ENCODE peak calls at places on chromosomes 4 and X, in ten cellular contexts. L, Z, G, Y, V, F, M, P, U and T are unnamed samples.

GRCh38 chrX:103730746-103731508 is 20.2 kb downstream of the TMEM31 start:
- DNase-seq in P (no peak), G (no peak), L (no peak), M (peak; percentile 94), Y (peak; percentile 15), F (no peak), Z (peak; percentile 50), V (no peak), U (peak; percentile 2), T (no peak)

GRCh38 chr4:139666735-139667266 is 1.2 kb downstream of the MGST2 start:
- DNase-seq in U (peak; percentile 83), V (peak; percentile 35), L (no peak), Z (no peak), Y (peak; percentile 40), F (no peak), P (no peak), M (peak; percentile 67), G (peak; percentile 48), T (no peak)

GRCh38 chr4:12293906-12294525 is 865.3 kb upstream of the HS3ST1 start:
- DNase-seq in M (no peak), G (no peak), V (no peak), Y (no peak), U (no peak), Z (no peak), F (no peak), L (no peak), P (no peak), T (no peak)

GRCh38 chr4:123579961-123580360 is 183.4 kb downstream of the SPRY1 start:
- DNase-seq in G (no peak), Z (no peak), U (no peak), P (no peak), M (no peak), L (no peak), Y (no peak), F (no peak), V (no peak), T (no peak)

GRCh38 chr4:2064276-2064991 is 5.3 kb downstream of the NAT8L start:
- DNase-seq in U (no peak), F (peak; percentile 24), V (no peak), P (no peak), L (no peak), Y (no peak), M (no peak), Z (no peak), G (peak; percentile 13), T (peak; percentile 59)

GRCh38 chr4:54228563-54229501 is at the start of gene PDGFRA:
- DNase-seq in P (no peak), V (no peak), Y (no peak), Z (no peak), G (peak; percentile 92), L (peak; percentile 87), M (peak; percentile 99), U (peak; percentile 57), F (peak; percentile 89), T (peak; percentile 62)

GRCh38 chrX:117120700-117121099 is 657.9 kb upstream of the CT83 start:
- DNase-seq in F (no peak), V (no peak), Y (no peak), G (no peak), P (no peak), L (no peak), Z (peak; percentile 5), U (no peak), M (no peak), T (no peak)

GRCh38 chr4:77073106-77073858 is 2.5 kb downstream of the CCNI start:
- DNase-seq in G (no peak), F (no peak), U (no peak), Y (no peak), V (no peak), L (no peak), P (no peak), M (peak; percentile 59), Z (no peak), T (no peak)

GRCh38 chrX:108732630-108733321 is 3.6 kb downstream of the IRS4 start:
- DNase-seq in G (peak; percentile 34), L (no peak), V (no peak), U (no peak), M (no peak), F (peak; percentile 19), Z (no peak), Y (no peak), P (no peak), T (peak; percentile 78)

GRCh38 chrX:17547658-17548057 is 172.7 kb downstream of the NHS start:
- DNase-seq in G (peak; percentile 52), L (peak; percentile 47), F (no peak), U (peak; percentile 85), Y (no peak), V (peak; percentile 50), M (peak; percentile 76), Z (peak; percentile 53), P (no peak), T (no peak)

GRCh38 chr4:14178421-14178820 is 550.9 kb upstream of the BOD1L1 start:
- DNase-seq in Y (peak; percentile 70), V (no peak), F (no peak), G (no peak), Z (no peak), P (no peak), M (peak; percentile 63), L (no peak), U (no peak), T (no peak)
- H3K4me3 ChIP-seq in Y (no peak overlapping the region), V (no peak overlapping the region), F (no peak overlapping the region), G (no peak overlapping the region), Z (no peak overlapping the region), P (no peak overlapping the region), M (no peak overlapping the region), L (no peak overlapping the region), U (no peak overlapping the region), T (no peak overlapping the region)

DNA sequence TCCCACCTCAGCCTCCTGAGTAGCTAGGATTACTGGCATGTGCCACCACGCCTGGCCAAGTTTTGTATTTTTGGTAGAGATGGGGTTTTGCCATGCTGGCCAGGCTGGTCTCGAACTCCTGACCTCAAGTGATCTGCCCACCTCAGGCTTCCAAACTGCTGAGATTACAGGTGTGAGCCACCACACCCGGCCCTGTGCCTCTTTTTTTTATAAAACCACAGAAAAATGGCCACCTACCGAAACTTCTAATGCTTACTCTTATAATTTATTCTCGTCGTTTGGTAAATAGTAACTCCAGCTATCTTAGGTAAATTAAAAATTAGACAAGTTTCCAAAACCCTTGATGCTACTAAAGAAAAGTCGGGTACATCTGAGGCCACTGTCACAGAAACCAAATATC is 54.4 kb downstream of the IRF2 start:
- DNase-seq in Y (no peak), L (no peak), G (no peak), P (no peak), U (no peak), V (no peak), M (no peak), F (no peak), Z (no peak), T (no peak)
- H3K36me3 ChIP-seq in Y (peaks cover 34% of the 10 kb centered on the region), L (no peaks in the 10 kb centered on the region), G (no peaks in the 10 kb centered on the region), P (peaks cover 7% of the 10 kb centered on the region), U (peaks cover 13% of the 10 kb centered on the region), V (peaks cover 10% of the 10 kb centered on the region), M (peaks cover 19% of the 10 kb centered on the region), F (peaks cover 29% of the 10 kb centered on the region), Z (peaks cover 25% of the 10 kb centered on the region), T (peaks cover 2% of the 10 kb centered on the region)

GRCh38 chr4:105162123-105162796 is 15.6 kb downstream of the TET2 start:
- DNase-seq in V (no peak), M (no peak), P (no peak), U (no peak), Y (no peak), L (no peak), Z (no peak), F (peak; percentile 28), G (no peak), T (no peak)

GRCh38 chr4:105153749-105154148 is 7.1 kb downstream of the TET2 start:
- DNase-seq in Y (no peak), U (no peak), Z (no peak), G (no peak), V (no peak), M (no peak), F (no peak), P (no peak), L (no peak), T (no peak)

GRCh38 chr4:105155426-105155825 is 8.8 kb downstream of the TET2 start:
- DNase-seq in Z (no peak), F (no peak), M (peak; percentile 36), Y (no peak), G (no peak), P (no peak), L (no peak), U (no peak), V (no peak), T (no peak)

GRCh38 chr4:105154576-105154975 is 7.9 kb downstream of the TET2 start:
- DNase-seq in L (no peak), Z (no peak), M (no peak), P (no peak), V (no peak), F (no peak), U (no peak), G (no peak), Y (no peak), T (no peak)

DNA sequence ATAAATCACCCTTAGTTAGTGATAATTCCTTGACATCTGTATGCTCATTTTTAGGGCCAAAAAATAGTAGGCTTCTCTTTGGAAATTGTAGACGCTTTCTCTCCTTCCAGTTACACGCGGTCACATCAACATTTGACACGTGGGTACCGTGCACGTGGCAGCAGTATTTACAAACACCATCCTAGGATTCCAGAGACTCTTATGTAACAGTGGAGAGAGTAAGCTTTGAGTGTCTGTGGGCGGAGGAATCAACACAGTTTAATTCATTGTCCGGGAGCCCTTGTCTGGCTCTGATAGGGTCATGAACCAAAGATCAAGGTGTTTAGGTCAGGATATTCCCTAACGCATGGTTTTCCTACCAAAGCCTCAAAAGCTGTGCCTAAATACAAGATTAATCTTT is 12.2 kb downstream of the TET2 start:
- DNase-seq in Z (no peak), L (peak; percentile 22), G (peak; percentile 38), M (peak; percentile 42), U (no peak), Y (no peak), P (no peak), V (peak; percentile 60), F (no peak), T (peak; percentile 21)
- H3K27me3 ChIP-seq in Z (no peaks in the 10 kb centered on the region), L (no peaks in the 10 kb centered on the region), G (no peaks in the 10 kb centered on the region), M (peaks cover 22% of the 10 kb centered on the region), U (no peaks in the 10 kb centered on the region), Y (no peaks in the 10 kb centered on the region), P (no peaks in the 10 kb centered on the region), V (no peaks in the 10 kb centered on the region), F (no peaks in the 10 kb centered on the region), T (peaks cover 61% of the 10 kb centered on the region)

GRCh38 chrX:119237526-119238035 is 1.5 kb downstream of the PGRMC1 start:
- DNase-seq in V (no peak), U (no peak), M (peak; percentile 5), Z (no peak), P (no peak), G (no peak), Y (no peak), F (no peak), L (no peak), T (no peak)

GRCh38 chrX:119235872-119236598 is at the start of gene PGRMC1:
- DNase-seq in Z (peak; percentile 83), F (peak; percentile 92), Y (peak; percentile 82), P (peak; percentile 68), L (peak; percentile 80), G (peak; percentile 87), V (peak; percentile 79), M (peak; percentile 86), U (peak; percentile 83), T (peak; percentile 93)

GRCh38 chrX:119234931-119235555 is 1.0 kb upstream of the PGRMC1 start:
- DNase-seq in G (peak; percentile 24), U (no peak), P (no peak), Z (no peak), L (peak; percentile 40), Y (no peak), F (no peak), M (peak; percentile 41), V (no peak), T (peak; percentile 40)

GRCh38 chrX:119238557-119238956 is 2.5 kb downstream of the PGRMC1 start:
- DNase-seq in V (no peak), G (no peak), F (no peak), Z (no peak), L (no peak), Y (no peak), P (no peak), U (no peak), M (peak; percentile 3), T (no peak)

GRCh38 chrX:119236599-119237525 is 777 bp downstream of the PGRMC1 start:
- DNase-seq in F (peak; percentile 59), P (no peak), V (peak; percentile 18), L (peak; percentile 32), Y (no peak), G (peak; percentile 40), U (peak; percentile 58), Z (peak; percentile 19), M (peak; percentile 46), T (peak; percentile 46)
- H3K4me3 ChIP-seq in F (peak overlapping the region; percentile 67), P (peak overlapping the region; percentile 55), V (peak overlapping the region; percentile 68), L (peak overlapping the region; percentile 59), Y (peak overlapping the region; percentile 69), G (peak overlapping the region; percentile 74), U (peak overlapping the region; percentile 38), Z (peak overlapping the region; percentile 77), M (peak overlapping the region; percentile 96), T (peak overlapping the region; percentile 82)